ENCODE peak calls at places on chromosomes 2 and 18, in six cellular contexts. One of them, this sample, is unnamed.

GRCh38 chr2:192697880-192698279 is 503.1 kb upstream of the TMEFF2 start:
- DNase-seq in T-helper 1 cell: no peak
- DNase-seq in activated CD4-positive, alpha-beta T cell treated with anti-CD3 and anti-CD28 coated beads for 36 hours: no peak
- DNase-seq in tibial nerve: no peak
- DNase-seq in KG1: no peak
- DNase-seq in coronary artery: no peak
- DNase-seq in this sample: no peak

GRCh38 chr2:68767031-68767961 is 32.7 kb downstream of the ARHGAP25 start:
- DNase-seq in coronary artery: no peak
- DNase-seq in tibial nerve: no peak
- DNase-seq in T-helper 1 cell: peak
- DNase-seq in KG1: no peak
- DNase-seq in activated CD4-positive, alpha-beta T cell treated with anti-CD3 and anti-CD28 coated beads for 36 hours: peak
- DNase-seq in this sample: no peak

GRCh38 chr2:85887566-85888019 is 1.2 kb downstream of the ST3GAL5 start:
- DNase-seq in KG1: peak
- DNase-seq in coronary artery: no peak
- DNase-seq in T-helper 1 cell: peak
- DNase-seq in activated CD4-positive, alpha-beta T cell treated with anti-CD3 and anti-CD28 coated beads for 36 hours: peak
- DNase-seq in tibial nerve: peak
- DNase-seq in this sample: no peak

GRCh38 chr2:47048801-47049480 is 106.2 kb downstream of the STPG4 start:
- DNase-seq in activated CD4-positive, alpha-beta T cell treated with anti-CD3 and anti-CD28 coated beads for 36 hours: no peak
- DNase-seq in T-helper 1 cell: no peak
- DNase-seq in KG1: no peak
- DNase-seq in tibial nerve: no peak
- DNase-seq in coronary artery: no peak
- DNase-seq in this sample: no peak

GRCh38 chr2:160367887-160368286 is 125.7 kb downstream of the RBMS1 start:
- DNase-seq in T-helper 1 cell: no peak
- DNase-seq in KG1: peak
- DNase-seq in tibial nerve: no peak
- DNase-seq in coronary artery: no peak
- DNase-seq in activated CD4-positive, alpha-beta T cell treated with anti-CD3 and anti-CD28 coated beads for 36 hours: peak
- DNase-seq in this sample: no peak

GRCh38 chr2:181038796-181039195 is 58.4 kb downstream of the UBE2E3 start:
- DNase-seq in KG1: no peak
- DNase-seq in tibial nerve: no peak
- DNase-seq in coronary artery: no peak
- DNase-seq in T-helper 1 cell: no peak
- DNase-seq in activated CD4-positive, alpha-beta T cell treated with anti-CD3 and anti-CD28 coated beads for 36 hours: no peak
- DNase-seq in this sample: no peak

GRCh38 chr2:118224144-118224887 is 136.0 kb downstream of the INSIG2 start:
- DNase-seq in T-helper 1 cell: no peak
- DNase-seq in KG1: no peak
- DNase-seq in tibial nerve: no peak
- DNase-seq in activated CD4-positive, alpha-beta T cell treated with anti-CD3 and anti-CD28 coated beads for 36 hours: peak
- DNase-seq in coronary artery: no peak
- DNase-seq in this sample: no peak

GRCh38 chr2:95300391-95300938 is 3.3 kb downstream of the KCNIP3 start:
- DNase-seq in coronary artery: no peak
- DNase-seq in activated CD4-positive, alpha-beta T cell treated with anti-CD3 and anti-CD28 coated beads for 36 hours: no peak
- DNase-seq in tibial nerve: no peak
- DNase-seq in KG1: no peak
- DNase-seq in T-helper 1 cell: no peak
- DNase-seq in this sample: no peak

GRCh38 chr2:206011795-206012194 is 74.2 kb downstream of the INO80D start:
- DNase-seq in coronary artery: no peak
- DNase-seq in tibial nerve: no peak
- DNase-seq in KG1: no peak
- DNase-seq in activated CD4-positive, alpha-beta T cell treated with anti-CD3 and anti-CD28 coated beads for 36 hours: no peak
- DNase-seq in T-helper 1 cell: no peak
- DNase-seq in this sample: no peak

GRCh38 chr2:79511320-79511951 is 1.4 kb upstream of the CTNNA2 start:
- DNase-seq in coronary artery: no peak
- DNase-seq in activated CD4-positive, alpha-beta T cell treated with anti-CD3 and anti-CD28 coated beads for 36 hours: peak
- DNase-seq in T-helper 1 cell: no peak
- DNase-seq in KG1: peak
- DNase-seq in tibial nerve: no peak
- DNase-seq in this sample: no peak

GRCh38 chr2:127654838-127655175 is 8.9 kb downstream of the GPR17 start:
- DNase-seq in coronary artery: no peak
- DNase-seq in tibial nerve: no peak
- DNase-seq in T-helper 1 cell: no peak
- DNase-seq in activated CD4-positive, alpha-beta T cell treated with anti-CD3 and anti-CD28 coated beads for 36 hours: no peak
- DNase-seq in KG1: no peak
- DNase-seq in this sample: no peak

GRCh38 chr2:240349133-240350005 is 86.1 kb upstream of the GPC1 start:
- DNase-seq in T-helper 1 cell: no peak
- DNase-seq in activated CD4-positive, alpha-beta T cell treated with anti-CD3 and anti-CD28 coated beads for 36 hours: no peak
- DNase-seq in coronary artery: no peak
- DNase-seq in KG1: no peak
- DNase-seq in tibial nerve: no peak
- DNase-seq in this sample: no peak

GRCh38 chr2:73252238-73253027 is 18.3 kb downstream of the CCT7 start:
- DNase-seq in tibial nerve: no peak
- DNase-seq in coronary artery: no peak
- DNase-seq in activated CD4-positive, alpha-beta T cell treated with anti-CD3 and anti-CD28 coated beads for 36 hours: no peak
- DNase-seq in KG1: no peak
- DNase-seq in T-helper 1 cell: no peak
- DNase-seq in this sample: no peak

GRCh38 chr2:27829791-27830190 is 58.3 kb downstream of the MRPL33 start:
- DNase-seq in KG1: no peak
- DNase-seq in tibial nerve: no peak
- DNase-seq in coronary artery: no peak
- DNase-seq in T-helper 1 cell: no peak
- DNase-seq in activated CD4-positive, alpha-beta T cell treated with anti-CD3 and anti-CD28 coated beads for 36 hours: no peak
- DNase-seq in this sample: no peak

GRCh38 chr2:152875832-152876669 is 157.6 kb downstream of the ARL6IP6 start:
- DNase-seq in KG1: no peak
- DNase-seq in activated CD4-positive, alpha-beta T cell treated with anti-CD3 and anti-CD28 coated beads for 36 hours: no peak
- DNase-seq in coronary artery: no peak
- DNase-seq in tibial nerve: no peak
- DNase-seq in T-helper 1 cell: no peak
- DNase-seq in this sample: no peak

GRCh38 chr2:1744446-1745170 is at the start of gene PXDN:
- DNase-seq in activated CD4-positive, alpha-beta T cell treated with anti-CD3 and anti-CD28 coated beads for 36 hours: no peak
- DNase-seq in coronary artery: peak
- DNase-seq in T-helper 1 cell: no peak
- DNase-seq in KG1: no peak
- DNase-seq in tibial nerve: no peak
- DNase-seq in this sample: peak

GRCh38 chr18:43863180-43863579 is 585.9 kb upstream of the SYT4 start:
- DNase-seq in coronary artery: no peak
- DNase-seq in T-helper 1 cell: no peak
- DNase-seq in KG1: no peak
- DNase-seq in activated CD4-positive, alpha-beta T cell treated with anti-CD3 and anti-CD28 coated beads for 36 hours: no peak
- DNase-seq in tibial nerve: no peak
- DNase-seq in this sample: no peak

GRCh38 chr18:63180333-63180732 is 139.2 kb downstream of the BCL2 start:
- DNase-seq in tibial nerve: no peak
- DNase-seq in coronary artery: no peak
- DNase-seq in KG1: no peak
- DNase-seq in T-helper 1 cell: no peak
- DNase-seq in activated CD4-positive, alpha-beta T cell treated with anti-CD3 and anti-CD28 coated beads for 36 hours: no peak
- DNase-seq in this sample: no peak

GRCh38 chr2:10873790-10874437 is 37.8 kb upstream of the KCNF1 start:
- DNase-seq in tibial nerve: no peak
- DNase-seq in coronary artery: no peak
- DNase-seq in KG1: no peak
- DNase-seq in T-helper 1 cell: no peak
- DNase-seq in activated CD4-positive, alpha-beta T cell treated with anti-CD3 and anti-CD28 coated beads for 36 hours: peak
- DNase-seq in this sample: no peak

GRCh38 chr2:199261221-199261620 is 196.5 kb downstream of the SATB2 start:
- DNase-seq in coronary artery: no peak
- DNase-seq in KG1: no peak
- DNase-seq in tibial nerve: no peak
- DNase-seq in activated CD4-positive, alpha-beta T cell treated with anti-CD3 and anti-CD28 coated beads for 36 hours: no peak
- DNase-seq in T-helper 1 cell: no peak
- DNase-seq in this sample: no peak

GRCh38 chr18:70036771-70037452 is 89.2 kb upstream of the CD226 start:
- DNase-seq in KG1: no peak
- DNase-seq in activated CD4-positive, alpha-beta T cell treated with anti-CD3 and anti-CD28 coated beads for 36 hours: no peak
- DNase-seq in tibial nerve: no peak
- DNase-seq in T-helper 1 cell: no peak
- DNase-seq in coronary artery: no peak
- DNase-seq in this sample: no peak

GRCh38 chr2:113762377-113763118 is 6.1 kb upstream of the SLC35F5 start:
- DNase-seq in activated CD4-positive, alpha-beta T cell treated with anti-CD3 and anti-CD28 coated beads for 36 hours: no peak
- DNase-seq in coronary artery: no peak
- DNase-seq in KG1: no peak
- DNase-seq in tibial nerve: no peak
- DNase-seq in T-helper 1 cell: no peak
- DNase-seq in this sample: no peak

GRCh38 chr2:176002684-176003225 is 688 bp upstream of the LNPK start:
- DNase-seq in activated CD4-positive, alpha-beta T cell treated with anti-CD3 and anti-CD28 coated beads for 36 hours: peak
- DNase-seq in coronary artery: no peak
- DNase-seq in tibial nerve: no peak
- DNase-seq in KG1: no peak
- DNase-seq in T-helper 1 cell: no peak
- DNase-seq in this sample: no peak

GRCh38 chr2:230797515-230798495 is 66.9 kb upstream of the ITM2C start:
- DNase-seq in KG1: peak
- DNase-seq in coronary artery: no peak
- DNase-seq in activated CD4-positive, alpha-beta T cell treated with anti-CD3 and anti-CD28 coated beads for 36 hours: peak
- DNase-seq in T-helper 1 cell: no peak
- DNase-seq in tibial nerve: no peak
- DNase-seq in this sample: no peak

GRCh38 chr2:185208261-185208660 is 530.3 kb upstream of the FSIP2 start:
- DNase-seq in activated CD4-positive, alpha-beta T cell treated with anti-CD3 and anti-CD28 coated beads for 36 hours: peak
- DNase-seq in tibial nerve: no peak
- DNase-seq in T-helper 1 cell: no peak
- DNase-seq in KG1: no peak
- DNase-seq in coronary artery: no peak
- DNase-seq in this sample: no peak

GRCh38 chr2:200786826-200787225 is 24.9 kb upstream of the BZW1 start:
- DNase-seq in tibial nerve: no peak
- DNase-seq in KG1: no peak
- DNase-seq in activated CD4-positive, alpha-beta T cell treated with anti-CD3 and anti-CD28 coated beads for 36 hours: no peak
- DNase-seq in coronary artery: no peak
- DNase-seq in T-helper 1 cell: no peak
- DNase-seq in this sample: no peak

GRCh38 chr2:172552547-172553291 is 3.2 kb upstream of the PDK1 start:
- DNase-seq in tibial nerve: no peak
- DNase-seq in coronary artery: no peak
- DNase-seq in KG1: no peak
- DNase-seq in T-helper 1 cell: no peak
- DNase-seq in activated CD4-positive, alpha-beta T cell treated with anti-CD3 and anti-CD28 coated beads for 36 hours: no peak
- DNase-seq in this sample: no peak

GRCh38 chr18:33201509-33201926 is 239.0 kb downstream of the CCDC178 start:
- DNase-seq in activated CD4-positive, alpha-beta T cell treated with anti-CD3 and anti-CD28 coated beads for 36 hours: peak
- DNase-seq in T-helper 1 cell: no peak
- DNase-seq in tibial nerve: no peak
- DNase-seq in KG1: peak
- DNase-seq in coronary artery: no peak
- DNase-seq in this sample: no peak

GRCh38 chr2:25168256-25169072 is at the start of gene POMC:
- DNase-seq in coronary artery: no peak
- DNase-seq in activated CD4-positive, alpha-beta T cell treated with anti-CD3 and anti-CD28 coated beads for 36 hours: peak
- DNase-seq in KG1: no peak
- DNase-seq in T-helper 1 cell: no peak
- DNase-seq in tibial nerve: no peak
- DNase-seq in this sample: no peak

GRCh38 chr2:204665244-204665643 is 120.0 kb downstream of the PARD3B start:
- DNase-seq in KG1: no peak
- DNase-seq in tibial nerve: no peak
- DNase-seq in T-helper 1 cell: no peak
- DNase-seq in coronary artery: no peak
- DNase-seq in activated CD4-positive, alpha-beta T cell treated with anti-CD3 and anti-CD28 coated beads for 36 hours: no peak
- DNase-seq in this sample: no peak